ENCODE peak calls at places on chromosome 10, in five cellular contexts. M is cardiac muscle cell, X is stomach, R is fibroblast of lung, W is ascending aorta. J is an unnamed sample. For H3K36me3 and H3K27me3, the result is how much of the 10 kb centered on the place peaks cover.

GRCh38 chr10:10785627-10786333 is 231.9 kb upstream of the CELF2 start:
- DNase-seq in X (no peak), M (peak), R (peak), W (no peak), J (peak)

GRCh38 chr10:95275726-95276366 is 15.0 kb downstream of the PDLIM1 start:
- DNase-seq in R (peak), X (no peak), M (peak), W (no peak), J (peak)

GRCh38 chr10:125868372-125868975 is 12.6 kb downstream of the DHX32 start:
- DNase-seq in W (no peak), X (no peak), M (peak), R (peak), J (peak)

GRCh38 chr10:86066696-86067095 is 299.9 kb downstream of the GRID1 start:
- DNase-seq in X (no peak), W (no peak), M (no peak), R (no peak), J (no peak)

GRCh38 chr10:44926771-44927751 is 15.9 kb downstream of the TMEM72 start:
- DNase-seq in X (no peak), R (peak), W (no peak), M (peak), J (peak)

GRCh38 chr10:76428541-76429330 is 997.3 kb downstream of the LRMDA start:
- DNase-seq in X (no peak), M (peak), W (no peak), R (peak), J (peak)

GRCh38 chr10:44593952-44594351 is 209.1 kb upstream of the CXCL12 start:
- DNase-seq in R (no peak), X (no peak), M (no peak), W (no peak), J (no peak)

GRCh38 chr10:33559105-33559504 is 224.6 kb upstream of the NRP1 start:
- DNase-seq in M (peak), X (no peak), R (peak), W (no peak), J (peak)

GRCh38 chr10:76430330-76430729 is 998.9 kb downstream of the LRMDA start:
- DNase-seq in M (no peak), X (no peak), R (peak), W (no peak), J (no peak)

GRCh38 chr10:50740351-50740688 is 584 bp downstream of the ASAH2B start:
- DNase-seq in M (peak), X (no peak), W (no peak), R (peak), J (peak)

GRCh38 chr10:114384601-114385000 is 19.7 kb downstream of the AFAP1L2 start:
- DNase-seq in W (no peak), R (no peak), X (no peak), M (no peak), J (no peak)

GRCh38 chr10:125085281-125085680 is 75.1 kb downstream of the CTBP2 start:
- DNase-seq in R (no peak), M (peak), W (no peak), X (no peak), J (no peak)

GRCh38 chr10:48598936-48599829 is 5.7 kb downstream of the ARHGAP22 start:
- DNase-seq in R (no peak), W (no peak), M (no peak), X (no peak), J (no peak)

GRCh38 chr10:100100651-100101525 is 19.2 kb upstream of the CPN1 start:
- DNase-seq in X (no peak), M (peak), W (no peak), R (peak), J (peak)

GRCh38 chr10:97743169-97743945 is 6.4 kb downstream of the ZFYVE27 start:
- DNase-seq in X (no peak), R (no peak), W (no peak), M (no peak), J (no peak)

GRCh38 chr10:97747573-97747972 is 10.6 kb downstream of the ZFYVE27 start:
- DNase-seq in W (no peak), M (no peak), R (no peak), X (no peak), J (no peak)

GRCh38 chr10:97744405-97745035 is 7.6 kb downstream of the ZFYVE27 start:
- DNase-seq in R (no peak), W (no peak), X (no peak), M (no peak), J (no peak)

GRCh38 chr10:97752956-97753355 is 16.0 kb downstream of the ZFYVE27 start:
- DNase-seq in X (no peak), M (no peak), W (no peak), R (no peak), J (no peak)

GRCh38 chr10:97748116-97748515 is 11.2 kb downstream of the ZFYVE27 start:
- DNase-seq in R (no peak), W (no peak), M (no peak), X (no peak), J (no peak)
- H3K36me3 ChIP-seq in R (under half), W (half or more), M (under half), X (half or more), J (under half)

GRCh38 chr10:79070091-79070610 is 1.4 kb downstream of the ZMIZ1 start:
- DNase-seq in W (no peak), X (peak), R (peak), M (peak), J (no peak)

GRCh38 chr10:79069325-79070090 is 742 bp downstream of the ZMIZ1 start:
- DNase-seq in X (peak), R (peak), M (peak), W (no peak), J (no peak)

GRCh38 chr10:79068203-79068561 is 584 bp upstream of the ZMIZ1 start:
- DNase-seq in X (no peak), M (peak), R (no peak), W (no peak), J (no peak)

GRCh38 chr10:79067241-79068202 is 1.2 kb upstream of the ZMIZ1 start:
- DNase-seq in W (no peak), M (peak), X (peak), R (peak), J (peak)

GRCh38 chr10:79068562-79069324 is at the start of gene ZMIZ1:
- DNase-seq in R (peak), W (peak), M (peak), X (peak), J (peak)
- TF ChIP-seq CTCF in R (no peak), W (no peak), M (peak), X (no peak), J (no peak)

DNA sequence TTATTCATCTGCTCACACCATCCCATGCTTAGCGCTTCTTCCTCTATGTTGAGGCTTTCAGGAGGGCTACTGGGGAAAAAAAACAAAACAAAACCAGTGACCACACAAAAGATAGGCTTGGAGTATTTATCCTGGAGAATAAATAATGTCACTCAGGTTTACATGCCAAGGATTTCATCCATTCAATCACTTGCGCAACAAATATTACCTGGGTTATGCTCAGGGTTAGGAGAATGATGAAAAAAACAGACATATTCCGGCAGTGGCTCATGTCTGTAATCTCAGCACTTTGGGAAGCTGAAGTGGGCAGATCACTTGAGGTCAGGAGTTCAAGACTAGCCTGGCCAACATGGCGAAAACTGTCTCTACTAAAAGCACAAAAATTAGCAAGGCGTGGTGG is 3.3 kb upstream of the ELOVL3 start:
- DNase-seq in M (no peak), X (no peak), R (no peak), W (no peak), J (no peak)
- H3K27me3 ChIP-seq in M (under half), X (under half), R (under half), W (under half), J (under half)

DNA sequence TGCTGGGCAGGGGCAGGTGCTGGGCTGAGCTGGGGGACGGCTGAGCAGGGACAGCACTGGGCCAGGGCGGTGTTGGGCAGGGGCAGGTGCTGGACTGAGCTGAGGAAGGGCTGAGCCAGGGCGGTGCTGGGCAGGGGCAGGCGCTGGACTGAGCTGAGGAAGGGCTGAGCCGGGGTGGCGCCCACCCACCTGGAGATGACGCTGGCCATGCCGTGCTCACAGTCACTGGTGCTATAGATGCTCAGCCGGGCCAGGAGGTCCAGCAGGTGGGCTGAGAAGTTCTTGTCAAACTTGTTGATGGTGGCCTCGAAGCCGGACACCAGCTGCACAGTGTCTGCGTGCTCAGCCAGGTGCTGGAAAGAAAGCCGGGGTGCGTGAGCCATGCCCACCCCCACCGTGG is 4.4 kb upstream of the ADAM8 start:
- DNase-seq in W (no peak), R (no peak), X (no peak), M (no peak), J (no peak)
- H3K36me3 ChIP-seq in W (half or more), R (under half), X (half or more), M (under half), J (under half)

GRCh38 chr10:97644961-97645360 is 4.5 kb downstream of the PI4K2A start:
- DNase-seq in M (no peak), X (no peak), R (no peak), W (no peak), J (no peak)

GRCh38 chr10:97635577-97635976 is 2.3 kb upstream of the MORN4 start:
- DNase-seq in R (no peak), M (no peak), W (no peak), X (no peak), J (no peak)

GRCh38 chr10:97640868-97641811 is 669 bp downstream of the PI4K2A start:
- DNase-seq in R (peak), X (no peak), M (peak), W (no peak), J (no peak)

GRCh38 chr10:97643586-97643985 is 3.1 kb downstream of the PI4K2A start:
- DNase-seq in X (no peak), R (no peak), W (no peak), M (no peak), J (no peak)

DNA sequence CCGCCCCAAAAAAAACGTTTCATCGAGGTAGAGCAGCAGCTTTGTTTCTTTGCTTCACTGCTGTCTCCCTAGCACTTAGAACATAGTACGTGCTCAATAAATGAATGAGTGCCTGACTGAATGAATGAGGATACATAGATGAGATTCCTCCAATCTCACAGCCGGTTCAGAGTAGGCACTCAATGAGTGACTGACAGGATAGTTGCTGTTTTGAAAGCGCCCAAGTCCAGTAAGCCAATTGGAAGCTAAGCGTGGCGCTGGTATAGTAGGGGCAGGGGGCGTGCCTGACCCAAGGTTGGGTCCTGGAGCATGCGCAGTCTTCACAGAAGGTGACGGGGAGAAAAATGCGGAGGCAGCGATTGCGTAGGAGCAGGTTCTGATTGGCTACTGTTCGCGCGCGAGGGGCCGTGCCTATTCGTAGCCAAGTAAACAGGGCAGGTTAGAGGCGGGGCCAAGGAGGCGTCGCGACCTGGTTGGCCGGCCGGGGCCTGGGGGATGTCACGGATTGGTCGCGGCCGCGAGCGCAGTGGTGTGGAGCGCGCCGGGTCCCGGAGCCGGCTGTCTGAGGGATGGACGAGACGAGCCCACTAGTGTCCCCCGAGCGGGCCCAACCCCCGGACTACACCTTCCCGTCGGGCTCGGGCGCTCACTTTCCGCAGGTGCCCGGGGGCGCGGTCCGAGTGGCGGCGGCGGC is at the start of gene PI4K2A:
- DNase-seq in R (peak), X (peak), W (peak), M (peak), J (peak)
- TF ChIP-seq CTCF in R (no peak), X (no peak), W (no peak), M (no peak), J (no peak)

GRCh38 chr10:101215397-101216206 is 13.7 kb downstream of the LBX1 start:
- DNase-seq in W (no peak), R (no peak), X (no peak), M (no peak), J (no peak)
- H3K27me3 ChIP-seq in W (under half), R (half or more), X (half or more), M (half or more), J (half or more)

GRCh38 chr10:97100657-97101056 is 85.1 kb downstream of the SLIT1 start:
- DNase-seq in W (no peak), X (no peak), R (no peak), M (no peak), J (no peak)

GRCh38 chr10:97099089-97099488 is 86.7 kb downstream of the SLIT1 start:
- DNase-seq in R (no peak), M (no peak), W (no peak), X (no peak), J (no peak)

GRCh38 chr10:97102441-97102840 is 83.3 kb downstream of the SLIT1 start:
- DNase-seq in M (no peak), W (no peak), X (no peak), R (no peak), J (no peak)

GRCh38 chr10:97099868-97100267 is 85.9 kb downstream of the SLIT1 start:
- DNase-seq in R (no peak), X (no peak), W (no peak), M (no peak), J (no peak)

GRCh38 chr10:97101166-97101940 is 84.4 kb downstream of the SLIT1 start:
- DNase-seq in M (no peak), R (no peak), X (no peak), W (no peak), J (no peak)
- H3K36me3 ChIP-seq in M (under half), R (under half), X (under half), W (under half), J (under half)

DNA sequence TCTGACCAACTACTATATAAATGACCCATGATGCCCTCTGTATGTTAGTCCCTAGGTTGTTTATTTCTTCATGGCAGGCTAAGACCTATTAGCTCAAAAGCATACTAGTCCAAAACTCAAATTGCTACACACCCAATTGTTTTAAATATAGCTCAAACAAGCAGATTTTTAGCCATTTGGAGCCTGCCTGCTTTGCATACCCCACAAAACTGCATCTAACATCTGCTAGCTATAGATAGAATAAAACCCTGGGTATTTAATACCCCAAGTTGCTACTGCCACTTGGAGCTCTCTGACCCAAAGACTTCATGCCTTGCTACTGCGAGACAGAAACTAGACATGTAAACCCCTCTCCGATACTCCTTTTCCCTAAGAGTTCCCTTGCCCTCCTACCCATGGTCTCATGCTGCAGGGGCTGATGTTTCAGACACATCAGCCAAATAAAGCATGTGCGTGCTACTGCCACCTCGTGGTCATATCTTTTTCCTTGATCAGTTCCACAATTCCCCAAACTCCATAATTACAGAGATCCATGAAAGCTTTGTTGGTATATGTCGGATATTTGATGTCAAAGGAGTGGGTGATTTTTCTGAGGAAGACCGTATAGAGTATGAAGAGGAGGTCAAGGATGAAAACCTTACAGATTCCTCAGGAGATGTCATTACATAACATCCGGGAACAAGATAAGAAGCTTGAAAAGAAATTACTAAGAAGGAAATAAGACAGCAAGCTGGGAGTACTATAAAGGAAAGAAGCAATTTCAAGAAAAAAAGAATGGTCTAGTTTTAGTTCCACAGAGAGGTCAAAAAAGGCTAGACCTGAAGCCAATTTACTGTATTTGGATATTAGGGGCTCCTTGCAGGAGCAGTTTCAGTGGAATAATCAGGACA is 386.6 kb downstream of the SH2D4B start:
- DNase-seq in R (peak), W (no peak), M (peak), X (peak), J (peak)
- TF ChIP-seq CTCF in R (peak), W (peak), M (peak), X (peak), J (peak)

GRCh38 chr10:110162749-110163148 is 44.7 kb upstream of the MXI1 start:
- DNase-seq in M (no peak), W (no peak), R (no peak), X (no peak), J (no peak)
- H3K27me3 ChIP-seq in M (under half), W (under half), R (under half), X (under half), J (under half)

J was measured in bronchial epithelial cell.